ENCODE peak calls at places on chromosomes 11 and 22, in seven cellular contexts. N, U, H, V, A, K and E are unnamed samples.

GRCh38 chr11:12195773-12196172 is 85.4 kb downstream of the MICAL2 start:
- DNase-seq in V (no peak), H (no peak), U (no peak), K (peak), A (no peak), N (no peak), E (no peak)

GRCh38 chr11:109552376-109552775 is 130.4 kb downstream of the C11orf87 start:
- DNase-seq in U (no peak), K (no peak), N (no peak), V (no peak), A (no peak), H (no peak), E (no peak)

GRCh38 chr22:42717197-42717967 is 3.3 kb downstream of the A4GALT start:
- DNase-seq in H (no peak), K (peak), U (no peak), N (peak), A (no peak), V (no peak), E (no peak)

GRCh38 chr11:128759597-128759996 is 65.7 kb downstream of the FLI1 start:
- DNase-seq in V (no peak), U (no peak), A (no peak), H (no peak), N (no peak), K (peak), E (no peak)

GRCh38 chr11:103624708-103625623 is 411.5 kb upstream of the DDI1 start:
- DNase-seq in V (no peak), A (peak), N (peak), K (peak), H (no peak), U (no peak), E (peak)

GRCh38 chr22:38110863-38111852 is 674 bp upstream of the BAIAP2L2 start:
- DNase-seq in K (no peak), V (no peak), H (peak), U (peak), A (peak), N (peak), E (no peak)

GRCh38 chr11:14424096-14424495 is 65.1 kb upstream of the RRAS2 start:
- DNase-seq in N (no peak), K (peak), V (no peak), A (peak), H (no peak), U (no peak), E (no peak)

GRCh38 chr11:75498556-75499255 is 27.0 kb downstream of the GDPD5 start:
- DNase-seq in A (no peak), N (peak), V (no peak), H (no peak), K (peak), U (no peak), E (no peak)

GRCh38 chr11:4560462-4560861 is 15.5 kb downstream of the OR52M1 start:
- DNase-seq in K (peak), N (no peak), V (no peak), H (no peak), U (no peak), A (no peak), E (no peak)

GRCh38 chr11:35116245-35116644 is 22.7 kb upstream of the CD44 start:
- DNase-seq in V (no peak), A (no peak), U (no peak), N (no peak), K (no peak), H (no peak), E (no peak)

GRCh38 chr11:61773826-61774225 is 18.6 kb downstream of the TMEM258 start:
- DNase-seq in K (no peak), N (no peak), A (no peak), H (no peak), U (no peak), V (no peak), E (no peak)